ENCODE peak calls at places on chromosomes 5 and 9, in seven cellular contexts. W is hippocampal formation; U is AG20443; H is iPS DF 19.7; E is GM06990; C is stimulated activated CD4-positive, alpha-beta T cell treated with anti-CD3 and anti-CD28 coated beads, Interleukin-2, amount 100 ng/mL, for 48 hours; K is LHCN-M2. B is an unnamed sample.

GRCh38 chr9:96299823-96300222 is 2.2 kb downstream of the HSD17B3 start:
- DNase-seq in W (no peak), U (no peak), H (no peak), E (no peak), C (no peak), K (peak), B (peak)

GRCh38 chr9:136170291-136170901 is 34.5 kb downstream of the LHX3 start:
- DNase-seq in W (peak), U (peak), H (no peak), E (peak), C (peak), K (no peak), B (no peak)

GRCh38 chr5:32173394-32174010 is 617 bp downstream of the GOLPH3 start:
- DNase-seq in W (peak), U (peak), H (no peak), E (peak), C (peak), K (peak), B (peak)

GRCh38 chr5:143842920-143843319 is 31.0 kb downstream of the HMHB1 start:
- DNase-seq in W (no peak), U (peak), H (no peak), E (no peak), C (no peak), K (peak), B (no peak)

GRCh38 chr5:56480305-56481146 is 247.4 kb upstream of the ANKRD55 start:
- DNase-seq in W (peak), U (peak), H (no peak), E (peak), C (no peak), K (peak), B (peak)

GRCh38 chr5:143331956-143332355 is 71.5 kb downstream of the NR3C1 start:
- DNase-seq in W (no peak), U (no peak), H (no peak), E (no peak), C (no peak), K (no peak), B (no peak)

GRCh38 chr9:18985464-18985951 is 47.5 kb downstream of the SAXO1 start:
- DNase-seq in W (no peak), U (peak), H (no peak), E (no peak), C (no peak), K (no peak), B (peak)

GRCh38 chr9:18371621-18372020 is 102.3 kb upstream of the ADAMTSL1 start:
- DNase-seq in W (no peak), U (no peak), H (no peak), E (no peak), C (no peak), K (no peak), B (no peak)

GRCh38 chr5:133353741-133354140 is 258.6 kb downstream of the FSTL4 start:
- DNase-seq in W (no peak), U (no peak), H (no peak), E (no peak), C (no peak), K (no peak), B (peak)

GRCh38 chr5:149056611-149057165 is 6.2 kb downstream of the SH3TC2 start:
- DNase-seq in W (no peak), U (no peak), H (no peak), E (no peak), C (no peak), K (peak), B (no peak)

B was measured in left kidney.